ENCODE peak calls at places on chromosomes 11 and 22, in ten cellular contexts. C, M, R, Q, N, U, G, X, D and F are unnamed samples.

GRCh38 chr22:19147193-19147780 is 2.8 kb downstream of the GSC2 start:
- DNase-seq in C (no peak), Q (no peak), M (no peak), G (no peak), D (no peak), X (no peak), N (no peak), U (no peak), R (no peak), F (no peak)

GRCh38 chr11:101126551-101127347 is 2.9 kb downstream of the PGR start:
- DNase-seq in N (no peak), Q (no peak), D (peak; percentile 21), R (peak; percentile 1), C (no peak), M (no peak), X (no peak), U (no peak), G (no peak), F (no peak)

GRCh38 chr11:6667733-6668374 is 12.2 kb upstream of the DCHS1 start:
- DNase-seq in X (peak; percentile 47), U (no peak), G (no peak), M (no peak), N (no peak), D (no peak), Q (no peak), R (peak; percentile 45), C (no peak), F (peak; percentile 18)

GRCh38 chr11:113477321-113477720 is 2.1 kb upstream of the DRD2 start:
- DNase-seq in R (no peak), M (no peak), X (no peak), Q (no peak), N (no peak), C (peak; percentile 73), U (no peak), G (no peak), D (no peak), F (peak; percentile 41)

GRCh38 chr22:26585104-26585790 is 4.7 kb downstream of the TPST2 start:
- DNase-seq in M (peak; percentile 23), D (no peak), R (no peak), U (no peak), G (no peak), X (no peak), N (peak; percentile 23), Q (no peak), C (no peak), F (peak; percentile 60)

GRCh38 chr11:14357843-14358728 is 897 bp downstream of the RRAS2 start:
- DNase-seq in M (no peak), X (peak; percentile 27), G (peak; percentile 43), N (no peak), U (no peak), C (peak; percentile 16), R (peak; percentile 53), D (peak; percentile 67), Q (peak; percentile 67), F (no peak)

GRCh38 chr11:88280673-88281316 is 56.7 kb downstream of the CTSC start:
- DNase-seq in R (no peak), C (peak; percentile 16), N (no peak), U (no peak), X (no peak), G (no peak), Q (no peak), M (no peak), D (no peak), F (peak; percentile 82)

GRCh38 chr11:63673579-63673978 is 2.4 kb upstream of the ATL3 start:
- DNase-seq in M (no peak), C (no peak), R (no peak), G (no peak), Q (no peak), X (no peak), D (no peak), N (no peak), U (no peak), F (no peak)

GRCh38 chr11:3055881-3056280 is 1.3 kb downstream of the CARS1 start:
- DNase-seq in R (no peak), D (no peak), N (no peak), Q (no peak), M (no peak), G (no peak), U (no peak), C (no peak), X (no peak), F (no peak)

GRCh38 chr11:34620202-34620601 is 691 bp upstream of the EHF start:
- DNase-seq in Q (no peak), U (no peak), C (no peak), D (no peak), G (no peak), M (no peak), N (no peak), X (no peak), R (no peak), F (no peak)

GRCh38 chr11:63586451-63587166 is 23.4 kb upstream of the PLAAT2 start:
- DNase-seq in D (no peak), G (no peak), C (no peak), R (no peak), X (no peak), N (no peak), M (no peak), Q (no peak), U (no peak), F (no peak)

GRCh38 chr11:115905331-115905730 is 401.1 kb upstream of the CADM1 start:
- DNase-seq in R (no peak), N (no peak), C (no peak), Q (no peak), U (no peak), G (no peak), D (no peak), M (no peak), X (no peak), F (no peak)

GRCh38 chr11:2678396-2678795 is 21.4 kb downstream of the KCNQ1OT1 start:
- DNase-seq in G (no peak), U (no peak), R (no peak), Q (no peak), D (no peak), X (no peak), M (no peak), N (no peak), C (no peak), F (no peak)

GRCh38 chr22:37762389-37762836 is 45.3 kb upstream of the GCAT start:
- DNase-seq in N (no peak), G (no peak), X (no peak), Q (no peak), M (no peak), C (no peak), D (no peak), R (no peak), U (no peak), F (no peak)

GRCh38 chr11:111176603-111177002 is 68.9 kb upstream of the POU2AF2 start:
- DNase-seq in R (no peak), D (no peak), X (no peak), Q (no peak), G (peak; percentile 35), U (no peak), M (no peak), N (no peak), C (no peak), F (no peak)

GRCh38 chr11:27696112-27696511 is 4.1 kb downstream of the BDNF start:
- DNase-seq in Q (no peak), N (no peak), D (no peak), G (no peak), M (no peak), U (no peak), R (no peak), C (no peak), X (no peak), F (no peak)

GRCh38 chr11:34188181-34188580 is 82.8 kb downstream of the NAT10 start:
- DNase-seq in C (no peak), U (no peak), N (no peak), Q (no peak), M (no peak), R (no peak), G (no peak), X (no peak), D (no peak), F (no peak)

GRCh38 chr11:25119416-25119815 is 622.6 kb downstream of the LUZP2 start:
- DNase-seq in X (no peak), R (no peak), Q (no peak), C (no peak), D (no peak), G (no peak), M (no peak), U (no peak), N (no peak), F (no peak)

GRCh38 chr11:12543596-12544415 is 130.4 kb upstream of the TEAD1 start:
- DNase-seq in M (no peak), X (no peak), R (no peak), G (no peak), D (no peak), U (no peak), C (no peak), Q (no peak), N (no peak), F (no peak)

GRCh38 chr11:44950036-44950624 is 553 bp downstream of the TP53I11 start:
- DNase-seq in Q (no peak), C (no peak), U (no peak), M (no peak), N (no peak), R (peak; percentile 61), X (no peak), G (no peak), D (peak; percentile 62), F (no peak)

GRCh38 chr11:20110908-20111669 is 49.2 kb downstream of the DBX1 start:
- DNase-seq in M (no peak), R (peak; percentile 62), U (no peak), C (peak; percentile 77), N (no peak), X (peak; percentile 29), D (peak; percentile 46), G (peak; percentile 76), Q (peak; percentile 56), F (peak; percentile 26)

GRCh38 chr11:68258363-68258765 is 13.4 kb downstream of the C11orf24 start:
- DNase-seq in C (no peak), M (no peak), R (no peak), X (no peak), N (no peak), D (no peak), Q (no peak), U (no peak), G (no peak), F (no peak)

GRCh38 chr11:77200869-77201268 is 72.8 kb downstream of the MYO7A start:
- DNase-seq in D (no peak), M (no peak), G (no peak), N (no peak), Q (no peak), X (no peak), R (no peak), U (no peak), C (no peak), F (no peak)

GRCh38 chr11:1049431-1049891 is 12.9 kb upstream of the MUC6 start:
- DNase-seq in G (no peak), C (peak; percentile 87), Q (peak; percentile 84), M (no peak), R (no peak), X (no peak), D (no peak), U (no peak), N (no peak), F (no peak)

GRCh38 chr11:61555978-61556377 is 24.9 kb downstream of the SYT7 start:
- DNase-seq in M (no peak), C (no peak), Q (no peak), D (no peak), G (no peak), U (no peak), N (no peak), R (no peak), X (no peak), F (no peak)

GRCh38 chr11:71467164-71467563 is 14.2 kb downstream of the NADSYN1 start:
- DNase-seq in D (no peak), U (no peak), C (no peak), Q (no peak), N (no peak), G (no peak), M (no peak), R (no peak), X (no peak), F (no peak)

GRCh38 chr11:70556884-70557741 is 158.8 kb downstream of the CTTN start:
- DNase-seq in N (no peak), D (no peak), Q (no peak), G (no peak), U (no peak), M (no peak), X (no peak), C (no peak), R (no peak), F (no peak)

GRCh38 chr11:46278387-46279173 is 1.1 kb downstream of the CREB3L1 start:
- DNase-seq in C (no peak), R (peak; percentile 60), Q (no peak), G (no peak), N (no peak), D (no peak), U (no peak), M (no peak), X (peak; percentile 7), F (no peak)